ENCODE peak calls at places on chromosomes 5 and 9, in six cellular contexts. S, K, V, W, G and T are unnamed samples.

GRCh38 chr5:44660251-44660650 is 148.5 kb upstream of the MRPS30 start:
- DNase-seq in S (no peak), K (no peak), V (no peak), W (no peak), G (no peak), T (no peak)

GRCh38 chr5:139481580-139482049 is 943 bp downstream of the STING1 start:
- DNase-seq in S (no peak), K (no peak), V (no peak), W (peak; percentile 56), G (no peak), T (no peak)

GRCh38 chr5:98656106-98656795 is 117.2 kb upstream of the RGMB start:
- DNase-seq in S (no peak), K (no peak), V (no peak), W (peak; percentile 64), G (no peak), T (no peak)

GRCh38 chr9:78871452-78872331 is 574.8 kb downstream of the PSAT1 start:
- DNase-seq in S (no peak), K (no peak), V (no peak), W (peak; percentile 83), G (no peak), T (no peak)

GRCh38 chr9:135522137-135522877 is 1.1 kb downstream of the LCN1 start:
- DNase-seq in S (peak; percentile 38), K (no peak), V (no peak), W (no peak), G (no peak), T (no peak)

GRCh38 chr9:8651830-8652229 is 852.3 kb upstream of the DMAC1 start:
- DNase-seq in S (no peak), K (no peak), V (no peak), W (no peak), G (no peak), T (no peak)

GRCh38 chr9:134056483-134057310 is 11.1 kb downstream of the BRD3 start:
- DNase-seq in S (no peak), K (no peak), V (no peak), W (no peak), G (no peak), T (no peak)

GRCh38 chr5:16615737-16616535 is 861 bp downstream of the RETREG1 start:
- DNase-seq in S (peak; percentile 69), K (peak; percentile 3), V (no peak), W (no peak), G (no peak), T (no peak)

GRCh38 chr9:92963831-92964606 is 16.7 kb downstream of the FGD3 start:
- DNase-seq in S (peak; percentile 89), K (no peak), V (no peak), W (no peak), G (no peak), T (no peak)

GRCh38 chr5:66958984-66959641 is 237.5 kb downstream of the CD180 start:
- DNase-seq in S (no peak), K (peak; percentile 18), V (no peak), W (peak; percentile 84), G (no peak), T (no peak)

GRCh38 chr9:91037511-91038482 is 236.2 kb downstream of the SYK start:
- DNase-seq in S (peak; percentile 64), K (no peak), V (no peak), W (peak; percentile 80), G (no peak), T (no peak)

GRCh38 chr9:129281506-129282145 is 103.6 kb upstream of the IER5L start:
- DNase-seq in S (peak; percentile 46), K (no peak), V (no peak), W (no peak), G (no peak), T (peak; percentile 1)